ENCODE peak calls at places on chromosomes 1 and 21, in four cellular contexts. N, E, A and Z are unnamed samples.

GRCh38 chr21:15743593-15743992 is 13.8 kb downstream of the USP25 start:
- DNase-seq in A (no peak), E (peak; percentile 14), N (no peak), Z (no peak)

GRCh38 chr1:111720274-111720976 is 18.8 kb downstream of the INKA2 start:
- DNase-seq in A (no peak), N (peak; percentile 81), E (no peak), Z (no peak)

GRCh38 chr1:55252942-55253589 is 37.9 kb upstream of the USP24 start:
- DNase-seq in E (no peak), A (no peak), N (no peak), Z (no peak)

GRCh38 chr1:100611086-100611485 is 73.1 kb downstream of the GPR88 start:
- DNase-seq in A (no peak), E (peak; percentile 77), N (no peak), Z (no peak)

GRCh38 chr1:180229483-180230415 is at the start of gene LHX4:
- DNase-seq in N (no peak), E (peak; percentile 43), A (no peak), Z (no peak)

GRCh38 chr1:34315974-34316373 is 139.3 kb downstream of the C1orf94 start:
- DNase-seq in A (no peak), E (no peak), N (no peak), Z (no peak)

GRCh38 chr21:38254970-38255369 is 1.8 kb upstream of the KCNJ15 start:
- DNase-seq in E (peak; percentile 69), A (no peak), N (no peak), Z (no peak)

GRCh38 chr1:24966121-24966723 is 36.1 kb upstream of the RUNX3 start:
- DNase-seq in A (no peak), N (no peak), E (no peak), Z (no peak)

GRCh38 chr1:117605164-117605810 is 561 bp upstream of the TENT5C start:
- DNase-seq in N (peak; percentile 45), E (no peak), A (no peak), Z (no peak)

GRCh38 chr1:9593492-9594465 is 5.1 kb downstream of the TMEM201 start:
- DNase-seq in N (peak; percentile 91), A (peak; percentile 68), E (peak; percentile 75), Z (peak; percentile 50)

GRCh38 chr1:114154146-114154962 is 685 bp upstream of the SYT6 start:
- DNase-seq in A (no peak), E (no peak), N (no peak), Z (no peak)

GRCh38 chr1:7491089-7491817 is 279.8 kb upstream of the VAMP3 start:
- DNase-seq in A (no peak), N (no peak), E (no peak), Z (no peak)

GRCh38 chr21:41926068-41926806 is 27.6 kb downstream of the C2CD2 start:
- DNase-seq in A (no peak), E (peak; percentile 52), N (no peak), Z (no peak)
- H3K4me3 ChIP-seq in A (no peak overlapping the region), E (peak overlapping the region; percentile 34), N (peak overlapping the region; percentile 30), Z (peak overlapping the region; percentile 6)

GRCh38 chr1:3186526-3186921 is 117.5 kb downstream of the PRDM16 start:
- DNase-seq in E (no peak), N (peak; percentile 88), A (no peak), Z (no peak)
- TF ChIP-seq CTCF in E (no peak), N (no peak), A (no peak), Z (no peak)

GRCh38 chr21:44910229-44911065 is 10.3 kb downstream of the ITGB2 start:
- DNase-seq in E (no peak), A (no peak), N (no peak), Z (no peak)

GRCh38 chr21:44912158-44912473 is 8.6 kb downstream of the ITGB2 start:
- DNase-seq in N (no peak), A (no peak), E (no peak), Z (no peak)

GRCh38 chr21:44909719-44910118 is 11.0 kb downstream of the ITGB2 start:
- DNase-seq in A (no peak), N (no peak), E (no peak), Z (no peak)

GRCh38 chr21:44911384-44912157 is 9.1 kb downstream of the ITGB2 start:
- DNase-seq in E (peak; percentile 69), A (no peak), N (peak; percentile 86), Z (no peak)

DNA sequence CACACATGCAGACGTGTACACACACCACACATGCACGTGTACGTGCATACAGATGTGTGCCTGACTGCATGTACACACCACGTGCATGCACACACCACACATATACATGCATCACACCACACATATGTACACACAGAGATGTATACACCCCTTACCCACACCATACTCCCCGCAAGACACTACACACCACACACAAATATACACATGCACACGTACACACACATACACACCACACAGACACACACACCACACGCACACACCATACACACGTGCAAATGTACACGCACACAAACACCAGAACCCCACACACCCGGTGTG is 9.7 kb downstream of the ITGB2 start:
- DNase-seq in N (no peak), E (no peak), A (no peak), Z (no peak)
- H3K4me3 ChIP-seq in N (no peak overlapping the region), E (no peak overlapping the region), A (no peak overlapping the region), Z (no peak overlapping the region)

GRCh38 chr1:59549903-59550302 is 253.0 kb downstream of the FGGY start:
- DNase-seq in A (no peak), N (peak; percentile 26), E (peak; percentile 19), Z (no peak)

GRCh38 chr1:59549067-59549837 is 252.4 kb downstream of the FGGY start:
- DNase-seq in E (no peak), A (no peak), N (no peak), Z (no peak)

GRCh38 chr1:59554011-59554673 is 257.2 kb downstream of the FGGY start:
- DNase-seq in N (no peak), E (no peak), A (no peak), Z (no peak)

GRCh38 chr1:59553381-59553780 is 256.5 kb downstream of the FGGY start:
- DNase-seq in E (no peak), A (no peak), N (no peak), Z (no peak)

DNA sequence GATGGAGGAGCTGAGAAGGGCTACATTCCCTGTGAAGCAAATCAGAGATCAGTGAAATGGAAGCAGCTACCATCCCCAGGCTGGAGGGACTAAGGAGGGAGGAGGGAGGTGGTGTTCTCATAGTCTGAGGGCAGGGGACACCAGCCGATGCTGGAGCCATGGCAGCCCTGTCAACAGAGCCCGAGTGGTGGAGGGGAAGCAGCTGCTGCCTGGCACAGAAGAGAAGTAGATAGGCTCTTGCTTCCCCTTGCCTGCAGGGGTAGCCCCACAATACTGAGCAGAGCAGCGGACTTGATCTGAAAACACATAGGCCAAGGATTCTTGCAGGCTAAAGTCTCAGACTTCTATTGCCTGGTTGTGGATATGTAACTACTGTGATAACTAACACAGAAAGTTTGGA is 255.1 kb downstream of the FGGY start:
- DNase-seq in A (no peak), N (peak; percentile 28), E (no peak), Z (no peak)
- TF ChIP-seq CTCF in A (no peak), N (no peak), E (no peak), Z (no peak)

GRCh38 chr1:224116131-224116530 is 2.2 kb downstream of the FBXO28 start:
- DNase-seq in E (peak; percentile 55), A (no peak), N (no peak), Z (peak; percentile 42)
- H3K4me3 ChIP-seq in E (peak overlapping the region; percentile 6), A (peak overlapping the region; percentile 97), N (no peak overlapping the region), Z (no peak overlapping the region)

GRCh38 chr1:226187019-226187322 is 430 bp upstream of the ACBD3 start:
- DNase-seq in E (no peak), N (no peak), A (no peak), Z (no peak)

GRCh38 chr1:226187380-226187779 is 839 bp upstream of the ACBD3 start:
- DNase-seq in N (no peak), A (no peak), E (no peak), Z (no peak)

GRCh38 chr1:226181996-226182714 is 4.4 kb downstream of the ACBD3 start:
- DNase-seq in N (peak; percentile 61), A (peak; percentile 29), E (peak; percentile 50), Z (peak; percentile 45)

GRCh38 chr1:226185153-226186036 is 1.1 kb downstream of the ACBD3 start:
- DNase-seq in N (no peak), E (peak; percentile 33), A (no peak), Z (no peak)

GRCh38 chr1:226186124-226187018 is at the start of gene ACBD3:
- DNase-seq in A (peak; percentile 55), N (peak; percentile 93), E (peak; percentile 75), Z (peak; percentile 47)
- TF ChIP-seq CTCF in A (no peak), N (no peak), E (peak; percentile 10), Z (no peak)

GRCh38 chr1:70707214-70707613 is 296.1 kb downstream of the CTH start:
- DNase-seq in E (no peak), N (no peak), A (no peak), Z (no peak)
- H3K4me3 ChIP-seq in E (no peak overlapping the region), N (no peak overlapping the region), A (no peak overlapping the region), Z (no peak overlapping the region)

GRCh38 chr1:110350360-110350759 is 11.2 kb downstream of the RBM15 start:
- DNase-seq in N (no peak), A (no peak), E (no peak), Z (no peak)
- TF ChIP-seq CTCF in N (no peak), A (no peak), E (no peak), Z (no peak)

GRCh38 chr21:36069713-36070573 is at the start of gene CBR1:
- DNase-seq in N (peak; percentile 97), A (peak; percentile 81), E (peak; percentile 69), Z (peak; percentile 53)
- H3K4me3 ChIP-seq in N (peak within 1 kb of the TSS; percentile 93), A (peak within 1 kb of the TSS; percentile 79), E (peak within 1 kb of the TSS; percentile 94), Z (peak within 1 kb of the TSS; percentile 80)